ENCODE peak calls at places on chromosomes 16 and 17, in ten cellular contexts. S, G, A, T, R, N, Q, H, U and M are unnamed samples.

GRCh38 chr17:29109477-29110371 is 66.8 kb downstream of the PIPOX start:
- DNase-seq in S (no peak), G (no peak), A (no peak), T (no peak), R (no peak), N (no peak), Q (no peak), H (no peak), U (no peak), M (no peak)

GRCh38 chr17:6573982-6574688 is 17.8 kb upstream of the PITPNM3 start:
- DNase-seq in S (no peak), G (no peak), A (no peak), T (no peak), R (no peak), N (no peak), Q (no peak), H (no peak), U (no peak), M (no peak)

GRCh38 chr16:57800213-57801097 is 1.8 kb downstream of the KIFC3 start:
- DNase-seq in S (peak; percentile 8), G (peak; percentile 77), A (no peak), T (no peak), R (no peak), N (no peak), Q (no peak), H (no peak), U (no peak), M (no peak)

GRCh38 chr16:50607051-50607431 is 58.8 kb downstream of the NKD1 start:
- DNase-seq in S (no peak), G (no peak), A (no peak), T (no peak), R (no peak), N (no peak), Q (no peak), H (no peak), U (no peak), M (no peak)

GRCh38 chr16:57797526-57798266 is 4.6 kb downstream of the KIFC3 start:
- DNase-seq in S (no peak), G (no peak), A (no peak), T (peak; percentile 73), R (no peak), N (no peak), Q (no peak), H (no peak), U (no peak), M (no peak)

GRCh38 chr16:569445-570254 is at the start of gene PIGQ:
- DNase-seq in S (peak; percentile 91), G (no peak), A (peak; percentile 48), T (peak; percentile 48), R (peak; percentile 53), N (no peak), Q (no peak), H (no peak), U (peak; percentile 65), M (peak; percentile 7)

GRCh38 chr17:75504347-75505151 is 10.8 kb downstream of the CASKIN2 start:
- DNase-seq in S (peak; percentile 86), G (no peak), A (no peak), T (peak; percentile 65), R (no peak), N (no peak), Q (no peak), H (no peak), U (no peak), M (no peak)

GRCh38 chr16:81483970-81484595 is 39.5 kb downstream of the CMIP start:
- DNase-seq in S (no peak), G (no peak), A (no peak), T (no peak), R (no peak), N (no peak), Q (no peak), H (no peak), U (no peak), M (no peak)

GRCh38 chr16:20191566-20191965 is 117.9 kb upstream of the GPR139 start:
- DNase-seq in S (no peak), G (no peak), A (no peak), T (no peak), R (no peak), N (no peak), Q (no peak), H (no peak), U (no peak), M (no peak)

GRCh38 chr17:68613739-68614298 is 12.7 kb upstream of the FAM20A start:
- DNase-seq in S (peak; percentile 46), G (peak; percentile 27), A (no peak), T (peak; percentile 91), R (peak; percentile 7), N (no peak), Q (peak; percentile 55), H (peak; percentile 9), U (no peak), M (no peak)

GRCh38 chr17:81885869-81886548 is 5.4 kb downstream of the ALYREF start:
- DNase-seq in S (peak; percentile 21), G (no peak), A (no peak), T (peak; percentile 93), R (no peak), N (no peak), Q (no peak), H (no peak), U (no peak), M (no peak)

GRCh38 chr16:88601313-88602036 is 31.3 kb downstream of the ZC3H18 start:
- DNase-seq in S (no peak), G (no peak), A (no peak), T (no peak), R (no peak), N (no peak), Q (no peak), H (no peak), U (no peak), M (no peak)

GRCh38 chr17:77061711-77062110 is 79.1 kb upstream of the SEC14L1 start:
- DNase-seq in S (no peak), G (no peak), A (no peak), T (no peak), R (no peak), N (no peak), Q (peak; percentile 37), H (no peak), U (no peak), M (peak; percentile 60)

GRCh38 chr17:83155128-83156081 is 76.0 kb downstream of the METRNL start:
- DNase-seq in S (peak; percentile 70), G (no peak), A (no peak), T (no peak), R (no peak), N (peak; percentile 99), Q (no peak), H (no peak), U (no peak), M (no peak)

GRCh38 chr17:60067871-60068270 is 10.8 kb downstream of the HEATR6 start:
- DNase-seq in S (no peak), G (no peak), A (no peak), T (no peak), R (no peak), N (no peak), Q (no peak), H (no peak), U (no peak), M (no peak)

GRCh38 chr17:27241346-27241946 is 52.5 kb upstream of the WSB1 start:
- DNase-seq in S (no peak), G (no peak), A (no peak), T (peak; percentile 95), R (no peak), N (no peak), Q (no peak), H (no peak), U (no peak), M (no peak)

GRCh38 chr16:50153648-50154368 is 702 bp downstream of the TENT4B start:
- DNase-seq in S (peak; percentile 69), G (no peak), A (peak; percentile 12), T (peak; percentile 3), R (peak; percentile 63), N (no peak), Q (no peak), H (no peak), U (no peak), M (no peak)

GRCh38 chr16:74608381-74608780 is 1.5 kb upstream of the GLG1 start:
- DNase-seq in S (no peak), G (no peak), A (no peak), T (no peak), R (no peak), N (no peak), Q (no peak), H (no peak), U (no peak), M (no peak)

GRCh38 chr16:87384162-87384999 is 805 bp upstream of the FBXO31 start:
- DNase-seq in S (peak; percentile 82), G (peak; percentile 36), A (no peak), T (no peak), R (peak; percentile 76), N (no peak), Q (peak; percentile 73), H (no peak), U (no peak), M (peak; percentile 28)

GRCh38 chr16:4682616-4683254 is 10.6 kb upstream of the NUDT16L1 start:
- DNase-seq in S (peak; percentile 78), G (no peak), A (no peak), T (peak; percentile 54), R (peak; percentile 70), N (no peak), Q (no peak), H (no peak), U (peak; percentile 18), M (no peak)

GRCh38 chr16:27233731-27234130 is 30.4 kb downstream of the KDM8 start:
- DNase-seq in S (no peak), G (no peak), A (no peak), T (no peak), R (no peak), N (no peak), Q (no peak), H (no peak), U (no peak), M (no peak)

GRCh38 chr17:1830288-1830687 is 483 bp downstream of the RPA1 start:
- DNase-seq in S (peak; percentile 27), G (no peak), A (no peak), T (peak; percentile 32), R (no peak), N (no peak), Q (no peak), H (no peak), U (no peak), M (no peak)

GRCh38 chr17:19676901-19677300 is 28.4 kb downstream of the ALDH3A2 start:
- DNase-seq in S (no peak), G (no peak), A (no peak), T (no peak), R (no peak), N (no peak), Q (no peak), H (no peak), U (no peak), M (no peak)

GRCh38 chr16:87713469-87714229 is 52.1 kb downstream of the KLHDC4 start:
- DNase-seq in S (no peak), G (no peak), A (peak; percentile 11), T (no peak), R (no peak), N (no peak), Q (no peak), H (no peak), U (no peak), M (no peak)

GRCh38 chr16:2713523-2713922 is 6.5 kb downstream of the PRSS27 start:
- DNase-seq in S (no peak), G (no peak), A (no peak), T (no peak), R (no peak), N (no peak), Q (no peak), H (no peak), U (no peak), M (no peak)

GRCh38 chr16:78638371-78638770 is 538.9 kb downstream of the WWOX start:
- DNase-seq in S (peak; percentile 13), G (no peak), A (no peak), T (no peak), R (no peak), N (no peak), Q (no peak), H (no peak), U (no peak), M (peak; percentile 62)

GRCh38 chr16:85989863-85990643 is 91.1 kb downstream of the IRF8 start:
- DNase-seq in S (no peak), G (no peak), A (no peak), T (no peak), R (peak; percentile 50), N (no peak), Q (no peak), H (no peak), U (no peak), M (no peak)

GRCh38 chr16:72442381-72443158 is 270.6 kb upstream of the PMFBP1 start:
- DNase-seq in S (no peak), G (no peak), A (no peak), T (no peak), R (no peak), N (no peak), Q (no peak), H (no peak), U (no peak), M (no peak)